ENCODE peak calls at places on chromosomes 11 and 22, in nine cellular contexts. W, X, E, Y, N, S, R, A and L are unnamed samples.

GRCh38 chr11:41245184-41245583 is 214.3 kb downstream of the LRRC4C start:
- DNase-seq in W (no peak), X (no peak), E (no peak), Y (no peak), N (no peak), S (no peak), R (no peak), A (no peak), L (peak)

GRCh38 chr11:8312966-8313365 is 49.3 kb upstream of the LMO1 start:
- DNase-seq in W (no peak), X (no peak), E (no peak), Y (peak), N (no peak), S (peak), R (no peak), A (no peak), L (no peak)

GRCh38 chr22:35587447-35587870 is 29.7 kb downstream of the MB start:
- DNase-seq in W (no peak), X (no peak), E (no peak), Y (no peak), N (no peak), S (no peak), R (no peak), A (no peak), L (no peak)

GRCh38 chr11:80987161-80987560 is 1546.3 kb upstream of the TENM4 start:
- DNase-seq in W (no peak), X (no peak), E (no peak), Y (no peak), N (no peak), S (no peak), R (no peak), A (no peak), L (no peak)

GRCh38 chr11:117820071-117820470 is 4.5 kb downstream of the FXYD2 start:
- DNase-seq in W (no peak), X (no peak), E (no peak), Y (no peak), N (no peak), S (no peak), R (no peak), A (no peak), L (no peak)

GRCh38 chr11:13260963-13261599 is 16.5 kb upstream of the BMAL1 start:
- DNase-seq in W (no peak), X (peak), E (peak), Y (no peak), N (no peak), S (no peak), R (peak), A (no peak), L (no peak)

GRCh38 chr11:10693509-10694071 is at the start of gene IRAG1:
- DNase-seq in W (peak), X (peak), E (peak), Y (no peak), N (peak), S (peak), R (no peak), A (no peak), L (no peak)

GRCh38 chr11:134500621-134501020 is 88.6 kb upstream of the B3GAT1 start:
- DNase-seq in W (no peak), X (no peak), E (no peak), Y (no peak), N (no peak), S (no peak), R (no peak), A (no peak), L (no peak)

GRCh38 chr11:57269580-57270021 is 32.6 kb upstream of the APLNR start:
- DNase-seq in W (no peak), X (no peak), E (no peak), Y (no peak), N (no peak), S (no peak), R (no peak), A (no peak), L (no peak)

GRCh38 chr11:46712874-46713576 is 6.0 kb upstream of the F2 start:
- DNase-seq in W (no peak), X (no peak), E (no peak), Y (no peak), N (no peak), S (no peak), R (no peak), A (no peak), L (no peak)

GRCh38 chr11:114196994-114197702 is 99.1 kb upstream of the NNMT start:
- DNase-seq in W (no peak), X (no peak), E (no peak), Y (no peak), N (no peak), S (no peak), R (no peak), A (no peak), L (no peak)

GRCh38 chr11:8642226-8642625 is 40.2 kb downstream of the TRIM66 start:
- DNase-seq in W (no peak), X (no peak), E (no peak), Y (no peak), N (no peak), S (no peak), R (no peak), A (no peak), L (no peak)

GRCh38 chr11:61670626-61671025 is 9.6 kb upstream of the DAGLA start:
- DNase-seq in W (no peak), X (no peak), E (no peak), Y (no peak), N (no peak), S (no peak), R (no peak), A (no peak), L (no peak)

GRCh38 chr11:127485541-127485940 is 485.0 kb upstream of the KIRREL3 start:
- DNase-seq in W (no peak), X (no peak), E (peak), Y (no peak), N (no peak), S (no peak), R (peak), A (no peak), L (no peak)

GRCh38 chr11:7246179-7246578 is 5.5 kb upstream of the SYT9 start:
- DNase-seq in W (no peak), X (no peak), E (no peak), Y (no peak), N (no peak), S (no peak), R (peak), A (no peak), L (no peak)

GRCh38 chr11:134531331-134532135 is 119.5 kb upstream of the B3GAT1 start:
- DNase-seq in W (no peak), X (no peak), E (no peak), Y (no peak), N (peak), S (peak), R (no peak), A (no peak), L (peak)

GRCh38 chr22:22748297-22748743 is 103.9 kb downstream of the GGTLC2 start:
- DNase-seq in W (no peak), X (peak), E (peak), Y (peak), N (peak), S (peak), R (peak), A (peak), L (no peak)
- TF ChIP-seq CTCF in W (peak), X (peak), E (peak), Y (peak), N (peak), S (peak), R (peak), A (peak), L (peak)

GRCh38 chr22:49104434-49104833 is 723.2 kb downstream of the BRD1 start:
- DNase-seq in W (no peak), X (no peak), E (no peak), Y (no peak), N (no peak), S (no peak), R (no peak), A (no peak), L (no peak)
- TF ChIP-seq CTCF in W (no peak), X (no peak), E (no peak), Y (no peak), N (no peak), S (no peak), R (no peak), A (no peak), L (no peak)

GRCh38 chr22:25774575-25775026 is 32.6 kb downstream of the MYO18B start:
- DNase-seq in W (no peak), X (no peak), E (no peak), Y (peak), N (no peak), S (peak), R (no peak), A (no peak), L (no peak)
- TF ChIP-seq CTCF in W (no peak), X (peak), E (peak), Y (peak), N (peak), S (peak), R (peak), A (peak), L (peak)

DNA sequence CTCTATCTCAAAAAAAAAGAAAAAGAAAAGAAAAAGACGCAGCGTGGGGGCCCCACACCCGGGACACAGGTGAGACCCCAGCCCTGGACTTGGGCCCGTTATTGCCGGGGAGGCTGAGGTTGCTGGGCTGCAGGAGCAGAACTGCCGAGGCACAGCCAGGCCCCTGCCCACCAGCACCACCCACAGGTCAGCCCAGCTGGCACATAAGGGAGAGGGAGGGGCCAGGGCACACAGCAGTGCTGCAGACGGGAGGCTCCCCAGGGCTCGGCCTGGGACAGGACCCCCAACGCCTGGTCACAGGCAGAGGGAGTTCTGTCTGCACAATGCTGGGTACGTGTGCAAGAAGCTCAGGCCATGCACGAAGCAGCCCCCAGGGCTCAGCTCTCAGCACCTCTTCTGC is 18.5 kb downstream of the CHID1 start:
- DNase-seq in W (no peak), X (no peak), E (no peak), Y (no peak), N (no peak), S (peak), R (no peak), A (no peak), L (no peak)
- TF ChIP-seq CTCF in W (no peak), X (no peak), E (no peak), Y (no peak), N (peak), S (peak), R (peak), A (peak), L (no peak)

GRCh38 chr11:416051-416756 is 1.4 kb upstream of the SIGIRR start:
- DNase-seq in W (no peak), X (no peak), E (no peak), Y (no peak), N (no peak), S (peak), R (no peak), A (no peak), L (no peak)

GRCh38 chr11:416757-417621 is 2.2 kb upstream of the SIGIRR start:
- DNase-seq in W (no peak), X (no peak), E (peak), Y (no peak), N (no peak), S (peak), R (peak), A (no peak), L (no peak)

GRCh38 chr11:414333-414857 is 404 bp downstream of the SIGIRR start:
- DNase-seq in W (no peak), X (no peak), E (no peak), Y (no peak), N (no peak), S (no peak), R (no peak), A (no peak), L (no peak)

GRCh38 chr11:417652-418342 is 3.0 kb upstream of the SIGIRR start:
- DNase-seq in W (no peak), X (no peak), E (no peak), Y (no peak), N (no peak), S (no peak), R (no peak), A (no peak), L (no peak)

DNA sequence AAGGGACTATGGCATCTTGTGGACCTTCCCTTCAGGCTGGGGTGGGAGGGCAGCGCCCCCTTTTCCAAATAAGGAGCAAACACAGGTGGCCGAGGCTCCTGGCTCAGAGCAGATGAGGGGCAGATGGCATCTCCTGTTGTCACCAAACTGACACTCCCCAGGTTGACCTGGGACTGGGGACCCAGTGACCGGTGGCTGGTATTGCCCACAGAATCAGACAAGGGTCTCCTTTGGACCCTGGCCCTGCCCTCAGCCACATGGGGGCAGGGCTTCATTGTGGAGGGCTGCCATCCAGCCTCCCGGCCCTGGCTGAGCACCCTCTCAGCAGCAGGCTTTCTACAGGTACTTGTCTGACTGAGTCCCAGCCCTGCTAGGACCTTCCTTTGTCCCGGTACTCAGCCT is 842 bp upstream of the SIGIRR start:
- DNase-seq in W (no peak), X (no peak), E (no peak), Y (no peak), N (no peak), S (no peak), R (no peak), A (no peak), L (no peak)
- TF ChIP-seq CTCF in W (no peak), X (no peak), E (no peak), Y (no peak), N (no peak), S (no peak), R (no peak), A (peak), L (no peak)

DNA sequence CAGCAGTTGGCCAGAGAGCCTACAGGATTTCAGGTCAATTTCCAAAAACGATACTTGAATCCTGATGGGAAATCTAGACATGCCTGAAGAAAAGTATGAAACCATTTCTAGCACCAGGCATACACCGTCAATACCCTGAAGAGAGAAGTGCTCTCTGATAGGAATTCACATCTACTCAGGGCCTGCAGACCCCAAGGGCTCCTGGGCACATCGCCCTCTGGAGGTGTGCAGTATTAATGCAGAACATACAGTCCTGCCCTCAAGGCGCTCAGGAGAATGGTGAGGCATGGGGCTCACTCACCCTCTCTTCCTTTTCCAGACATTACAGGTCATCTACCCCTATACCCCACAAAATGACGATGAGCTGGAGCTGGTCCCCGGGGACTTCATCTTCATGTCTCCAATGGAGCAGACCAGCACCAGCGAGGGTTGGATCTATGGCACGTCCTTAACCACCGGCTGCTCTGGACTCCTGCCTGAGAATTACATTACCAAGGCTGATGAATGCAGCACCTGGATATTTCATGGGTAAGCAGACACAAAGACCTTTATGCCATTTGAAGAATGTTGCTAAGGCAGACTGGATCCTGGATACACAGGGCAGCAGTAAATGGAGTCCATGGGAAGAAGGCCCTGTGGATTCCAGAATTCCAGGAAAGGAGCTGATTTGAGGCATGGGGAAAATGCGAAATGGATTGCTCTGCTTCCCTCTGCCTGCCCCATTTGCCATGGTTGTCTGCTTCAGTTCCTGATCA is 49.3 kb upstream of the CRTAM start:
- DNase-seq in W (no peak), X (no peak), E (no peak), Y (no peak), N (no peak), S (no peak), R (no peak), A (no peak), L (no peak)
- TF ChIP-seq CTCF in W (no peak), X (peak), E (peak), Y (peak), N (peak), S (peak), R (no peak), A (no peak), L (no peak)

GRCh38 chr11:101434241-101434640 is 149.6 kb downstream of the TRPC6 start:
- DNase-seq in W (no peak), X (no peak), E (no peak), Y (no peak), N (no peak), S (no peak), R (peak), A (no peak), L (no peak)

GRCh38 chr11:101430236-101430635 is 153.6 kb downstream of the TRPC6 start:
- DNase-seq in W (no peak), X (no peak), E (no peak), Y (no peak), N (no peak), S (no peak), R (no peak), A (no peak), L (no peak)

GRCh38 chr11:101429708-101430107 is 154.1 kb downstream of the TRPC6 start:
- DNase-seq in W (no peak), X (no peak), E (no peak), Y (no peak), N (no peak), S (no peak), R (no peak), A (peak), L (no peak)

DNA sequence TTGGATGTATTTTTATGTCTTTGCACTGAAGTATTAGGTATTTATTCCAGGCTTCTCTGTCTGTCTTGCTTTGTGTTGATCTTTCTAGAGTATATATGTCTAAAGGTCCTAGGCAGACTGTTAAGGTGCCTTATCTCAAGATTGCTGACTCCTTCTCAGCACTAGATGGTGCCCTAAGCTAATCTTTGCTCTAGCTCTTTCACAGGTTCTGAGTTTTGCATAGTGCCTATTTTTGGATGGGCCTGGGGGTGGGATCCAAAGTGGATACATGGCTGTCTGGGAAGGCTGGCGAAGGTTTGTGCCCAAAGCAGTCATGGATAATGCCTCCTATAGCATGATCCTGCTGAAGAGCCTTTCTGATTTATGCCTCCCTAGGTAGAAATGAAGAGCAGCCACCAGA is 154.9 kb downstream of the TRPC6 start:
- DNase-seq in W (no peak), X (peak), E (peak), Y (no peak), N (no peak), S (peak), R (peak), A (peak), L (no peak)
- TF ChIP-seq CTCF in W (no peak), X (peak), E (peak), Y (peak), N (peak), S (peak), R (peak), A (peak), L (peak)

DNA sequence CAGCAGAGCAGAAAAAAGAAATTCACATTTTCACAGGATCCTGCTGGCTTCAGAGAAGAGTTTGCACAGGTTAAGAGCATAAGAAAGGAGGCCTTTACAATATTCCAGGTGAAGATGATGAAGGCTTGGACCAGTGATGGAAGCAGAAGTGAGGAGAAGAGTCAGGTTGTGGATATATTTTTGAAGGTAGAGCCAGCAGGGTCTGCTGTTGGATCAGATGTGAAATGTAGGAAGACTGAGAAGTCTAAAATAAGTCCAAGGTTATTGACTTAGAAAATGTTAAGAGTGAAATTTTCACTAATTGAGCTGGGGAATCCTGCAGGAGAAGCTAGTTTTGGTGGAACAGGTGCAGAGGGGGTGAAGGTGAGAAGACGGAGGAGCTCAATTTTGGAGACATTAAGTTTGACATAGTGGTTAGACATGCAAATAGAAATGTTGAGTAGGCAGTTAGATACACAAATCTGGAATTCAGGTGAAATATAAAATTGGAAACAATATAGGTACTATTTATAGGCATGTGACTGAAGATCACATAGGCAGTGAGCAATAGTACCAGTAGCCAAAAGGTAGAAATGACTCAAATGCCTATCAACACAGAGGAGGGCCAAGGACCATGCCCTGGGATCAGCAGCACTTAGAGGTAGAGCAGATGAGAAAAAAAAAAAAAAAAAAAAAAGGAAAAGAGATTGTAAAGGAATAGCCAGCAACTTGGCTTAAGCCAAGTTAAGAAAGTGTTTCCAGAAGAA is 252.0 kb downstream of the AASDHPPT start:
- DNase-seq in W (no peak), X (no peak), E (peak), Y (no peak), N (no peak), S (no peak), R (no peak), A (no peak), L (no peak)
- TF ChIP-seq CTCF in W (no peak), X (no peak), E (peak), Y (no peak), N (peak), S (no peak), R (peak), A (no peak), L (no peak)

GRCh38 chr22:45970709-45971388 is 6.1 kb downstream of the WNT7B start:
- DNase-seq in W (no peak), X (peak), E (no peak), Y (no peak), N (no peak), S (peak), R (no peak), A (no peak), L (no peak)
- TF ChIP-seq CTCF in W (no peak), X (no peak), E (no peak), Y (no peak), N (no peak), S (peak), R (no peak), A (no peak), L (no peak)

GRCh38 chr11:130763087-130763980 is 152.9 kb downstream of the SNX19 start:
- DNase-seq in W (no peak), X (peak), E (no peak), Y (no peak), N (no peak), S (no peak), R (no peak), A (no peak), L (peak)
- TF ChIP-seq CTCF in W (no peak), X (no peak), E (no peak), Y (no peak), N (no peak), S (no peak), R (no peak), A (no peak), L (no peak)